ENCODE peak calls at places on chromosomes 12 and 14, in nine cellular contexts. J is ACHN; P is EH; M is T-helper 9 cell; N is AG10803; K is NCI-H510A; T is anterior cingulate cortex; R is stimulated activated CD4-positive, alpha-beta T cell treated with anti-CD3 and anti-CD28 coated beads, Interleukin-2, amount 100 ng/mL, for 48 hours; Y is AG09319. G is an unnamed sample.

GRCh38 chr14:73846944-73847343 is 4.7 kb upstream of the PTGR2 start:
- DNase-seq in J (no peak), P (no peak), M (no peak), N (no peak), K (no peak), T (no peak), R (no peak), Y (no peak), G (no peak)

GRCh38 chr14:100904307-100905019 is 941 bp upstream of the RTL1 start:
- DNase-seq in J (no peak), P (no peak), M (no peak), N (no peak), K (no peak), T (no peak), R (no peak), Y (no peak), G (no peak)

GRCh38 chr12:132275110-132275531 is 54.3 kb downstream of the GALNT9 start:
- DNase-seq in J (peak; percentile 64), P (peak; percentile 62), M (no peak), N (peak; percentile 52), K (no peak), T (no peak), R (no peak), Y (no peak), G (no peak)

GRCh38 chr14:60931206-60931605 is 49.7 kb downstream of the TRMT5 start:
- DNase-seq in J (no peak), P (peak; percentile 3), M (no peak), N (no peak), K (no peak), T (no peak), R (no peak), Y (no peak), G (no peak)

GRCh38 chr12:67517181-67517887 is 131.2 kb upstream of the DYRK2 start:
- DNase-seq in J (no peak), P (peak; percentile 10), M (no peak), N (peak; percentile 22), K (no peak), T (peak; percentile 16), R (no peak), Y (no peak), G (no peak)

GRCh38 chr12:109625131-109625559 is 51.6 kb downstream of the MVK start:
- DNase-seq in J (peak; percentile 65), P (peak; percentile 49), M (no peak), N (peak; percentile 60), K (no peak), T (peak; percentile 92), R (no peak), Y (no peak), G (no peak)

GRCh38 chr12:126488786-126489185 is 1423.6 kb downstream of the AACS start:
- DNase-seq in J (no peak), P (no peak), M (no peak), N (no peak), K (no peak), T (no peak), R (no peak), Y (no peak), G (no peak)

GRCh38 chr12:66365718-66366485 is 63.6 kb downstream of the HELB start:
- DNase-seq in J (no peak), P (peak; percentile 25), M (no peak), N (peak; percentile 1), K (no peak), T (no peak), R (no peak), Y (no peak), G (no peak)

GRCh38 chr12:54419088-54419887 is at the start of gene ITGA5:
- DNase-seq in J (peak; percentile 87), P (peak; percentile 83), M (peak; percentile 50), N (peak; percentile 68), K (no peak), T (peak; percentile 55), R (no peak), Y (no peak), G (no peak)

GRCh38 chr12:130715996-130716917 is at the start of gene RIMBP2:
- DNase-seq in J (peak; percentile 53), P (peak; percentile 3), M (no peak), N (peak; percentile 13), K (peak; percentile 83), T (no peak), R (no peak), Y (no peak), G (no peak)

GRCh38 chr12:42798811-42799438 is 209.4 kb upstream of the PRICKLE1 start:
- DNase-seq in J (peak; percentile 66), P (peak; percentile 82), M (no peak), N (peak; percentile 49), K (no peak), T (no peak), R (no peak), Y (no peak), G (no peak)

GRCh38 chr12:26062566-26062965 is 62.3 kb downstream of the BHLHE41 start:
- DNase-seq in J (peak; percentile 44), P (peak; percentile 76), M (no peak), N (peak; percentile 77), K (no peak), T (no peak), R (no peak), Y (no peak), G (no peak)

GRCh38 chr12:65460076-65460475 is 181.6 kb downstream of the MSRB3 start:
- DNase-seq in J (no peak), P (no peak), M (no peak), N (no peak), K (no peak), T (no peak), R (no peak), Y (no peak), G (no peak)

GRCh38 chr14:31990959-31991541 is 86.1 kb upstream of the ARHGAP5 start:
- DNase-seq in J (no peak), P (peak; percentile 68), M (no peak), N (peak; percentile 86), K (no peak), T (no peak), R (no peak), Y (no peak), G (no peak)

GRCh38 chr14:69636051-69636639 is 24.7 kb downstream of the SUSD6 start:
- DNase-seq in J (no peak), P (no peak), M (no peak), N (no peak), K (peak; percentile 29), T (no peak), R (peak; percentile 32), Y (no peak), G (no peak)

GRCh38 chr14:80977103-80977728 is 21.8 kb downstream of the TSHR start:
- DNase-seq in J (no peak), P (no peak), M (no peak), N (no peak), K (no peak), T (no peak), R (no peak), Y (no peak), G (no peak)

GRCh38 chr12:29073631-29074239 is 75.3 kb upstream of the FAR2 start:
- DNase-seq in J (peak; percentile 60), P (peak; percentile 69), M (no peak), N (peak; percentile 48), K (no peak), T (peak; percentile 14), R (no peak), Y (peak; percentile 20), G (no peak)

GRCh38 chr12:130307859-130308258 is 29.8 kb upstream of the PIWIL1 start:
- DNase-seq in J (no peak), P (no peak), M (no peak), N (no peak), K (no peak), T (no peak), R (no peak), Y (no peak), G (no peak)

GRCh38 chr12:115210533-115211252 is 526.7 kb upstream of the TBX3 start:
- DNase-seq in J (no peak), P (no peak), M (no peak), N (no peak), K (no peak), T (no peak), R (no peak), Y (no peak), G (no peak)

GRCh38 chr12:77382096-77382742 is 316.9 kb upstream of the E2F7 start:
- DNase-seq in J (no peak), P (no peak), M (no peak), N (peak; percentile 49), K (no peak), T (no peak), R (no peak), Y (no peak), G (no peak)

GRCh38 chr12:131104464-131105350 is 151.0 kb downstream of the ADGRD1 start:
- DNase-seq in J (peak; percentile 77), P (peak; percentile 62), M (peak; percentile 75), N (peak; percentile 66), K (peak; percentile 40), T (peak; percentile 78), R (peak; percentile 93), Y (peak; percentile 19), G (peak; percentile 11)

GRCh38 chr14:68182492-68182891 is 362.9 kb downstream of the RAD51B start:
- DNase-seq in J (no peak), P (no peak), M (no peak), N (no peak), K (no peak), T (no peak), R (no peak), Y (no peak), G (no peak)

GRCh38 chr12:72368298-72368697 is 96.1 kb downstream of the TRHDE start:
- DNase-seq in J (no peak), P (no peak), M (no peak), N (no peak), K (no peak), T (no peak), R (no peak), Y (no peak), G (no peak)

GRCh38 chr12:65443038-65443437 is 164.6 kb downstream of the MSRB3 start:
- DNase-seq in J (no peak), P (peak; percentile 60), M (no peak), N (peak; percentile 73), K (no peak), T (no peak), R (no peak), Y (peak; percentile 25), G (no peak)

GRCh38 chr12:9372202-9372601 is 164.0 kb upstream of the PZP start:
- DNase-seq in J (peak; percentile 39), P (peak; percentile 3), M (no peak), N (peak; percentile 9), K (no peak), T (no peak), R (no peak), Y (no peak), G (no peak)

GRCh38 chr12:54294152-54294913 is 6.5 kb downstream of the NFE2 start:
- DNase-seq in J (peak; percentile 57), P (peak; percentile 49), M (peak; percentile 41), N (peak; percentile 30), K (no peak), T (peak; percentile 60), R (peak; percentile 65), Y (no peak), G (no peak)

GRCh38 chr12:52813203-52813819 is 605 bp downstream of the KRT4 start:
- DNase-seq in J (no peak), P (no peak), M (no peak), N (no peak), K (no peak), T (no peak), R (no peak), Y (no peak), G (no peak)

GRCh38 chr12:122862872-122863701 is 27.8 kb downstream of the HIP1R start:
- DNase-seq in J (no peak), P (no peak), M (no peak), N (no peak), K (peak; percentile 92), T (no peak), R (no peak), Y (no peak), G (no peak)

GRCh38 chr14:102903248-102903888 is 19.1 kb upstream of the AMN start:
- DNase-seq in J (no peak), P (no peak), M (no peak), N (no peak), K (no peak), T (no peak), R (no peak), Y (no peak), G (no peak)

GRCh38 chr12:18242380-18243089 is 18.8 kb upstream of the PIK3C2G start:
- DNase-seq in J (no peak), P (no peak), M (no peak), N (no peak), K (no peak), T (no peak), R (no peak), Y (no peak), G (no peak)

GRCh38 chr12:53232641-53233538 is 881 bp upstream of the RARG start:
- DNase-seq in J (peak; percentile 63), P (peak; percentile 65), M (peak; percentile 43), N (peak; percentile 56), K (no peak), T (no peak), R (no peak), Y (no peak), G (no peak)

G was measured in cortex of kidney.